ENCODE peak calls at places on chromosome X, in eight cellular contexts. One of them, this sample, is unnamed.

GRCh38 chrX:11908371-11908770 is 150.3 kb downstream of the MSL3 start:
- ATAC-seq in naive thymus-derived CD4-positive, alpha-beta T cell: peak
- ATAC-seq in psoas muscle: no peak
- ATAC-seq in activated CD4-positive, alpha-beta T cell treated with anti-CD3 and anti-CD28 coated beads for 36 hours: peak
- ATAC-seq in A549: no peak
- ATAC-seq in stimulated activated naive B cell treated with anti-CD40 and anti-IgM and Interleukin-4, amounts not matched to agents 10 μg/mL and 1 μg/mL and 100 μg/mL, for 72 hours: peak
- ATAC-seq in CD4-positive, CD25-positive, alpha-beta regulatory T cell: no peak
- ATAC-seq in mucosa of descending colon: peak
- ATAC-seq in this sample: peak

GRCh38 chrX:83892433-83892832 is 31.5 kb downstream of the CYLC1 start:
- ATAC-seq in naive thymus-derived CD4-positive, alpha-beta T cell: no peak
- ATAC-seq in psoas muscle: no peak
- ATAC-seq in activated CD4-positive, alpha-beta T cell treated with anti-CD3 and anti-CD28 coated beads for 36 hours: no peak
- ATAC-seq in A549: no peak
- ATAC-seq in stimulated activated naive B cell treated with anti-CD40 and anti-IgM and Interleukin-4, amounts not matched to agents 10 μg/mL and 1 μg/mL and 100 μg/mL, for 72 hours: no peak
- ATAC-seq in CD4-positive, CD25-positive, alpha-beta regulatory T cell: no peak
- ATAC-seq in mucosa of descending colon: no peak
- ATAC-seq in this sample: no peak

GRCh38 chrX:2817036-2817435 is 11.7 kb upstream of the GYG2 start:
- ATAC-seq in naive thymus-derived CD4-positive, alpha-beta T cell: no peak
- ATAC-seq in psoas muscle: no peak
- ATAC-seq in activated CD4-positive, alpha-beta T cell treated with anti-CD3 and anti-CD28 coated beads for 36 hours: no peak
- ATAC-seq in A549: no peak
- ATAC-seq in stimulated activated naive B cell treated with anti-CD40 and anti-IgM and Interleukin-4, amounts not matched to agents 10 μg/mL and 1 μg/mL and 100 μg/mL, for 72 hours: no peak
- ATAC-seq in CD4-positive, CD25-positive, alpha-beta regulatory T cell: no peak
- ATAC-seq in mucosa of descending colon: no peak
- ATAC-seq in this sample: no peak

GRCh38 chrX:149120459-149120858 is 384.6 kb downstream of the IDS start:
- ATAC-seq in naive thymus-derived CD4-positive, alpha-beta T cell: no peak
- ATAC-seq in psoas muscle: no peak
- ATAC-seq in activated CD4-positive, alpha-beta T cell treated with anti-CD3 and anti-CD28 coated beads for 36 hours: no peak
- ATAC-seq in A549: no peak
- ATAC-seq in stimulated activated naive B cell treated with anti-CD40 and anti-IgM and Interleukin-4, amounts not matched to agents 10 μg/mL and 1 μg/mL and 100 μg/mL, for 72 hours: no peak
- ATAC-seq in CD4-positive, CD25-positive, alpha-beta regulatory T cell: no peak
- ATAC-seq in mucosa of descending colon: no peak
- ATAC-seq in this sample: no peak

GRCh38 chrX:10615931-10616780 is 4.2 kb downstream of the MID1 start:
- ATAC-seq in naive thymus-derived CD4-positive, alpha-beta T cell: no peak
- ATAC-seq in psoas muscle: peak
- ATAC-seq in activated CD4-positive, alpha-beta T cell treated with anti-CD3 and anti-CD28 coated beads for 36 hours: no peak
- ATAC-seq in A549: peak
- ATAC-seq in stimulated activated naive B cell treated with anti-CD40 and anti-IgM and Interleukin-4, amounts not matched to agents 10 μg/mL and 1 μg/mL and 100 μg/mL, for 72 hours: peak
- ATAC-seq in CD4-positive, CD25-positive, alpha-beta regulatory T cell: no peak
- ATAC-seq in mucosa of descending colon: peak
- ATAC-seq in this sample: no peak

GRCh38 chrX:41759817-41760216 is 35.8 kb downstream of the GPR82 start:
- ATAC-seq in naive thymus-derived CD4-positive, alpha-beta T cell: no peak
- ATAC-seq in psoas muscle: no peak
- ATAC-seq in activated CD4-positive, alpha-beta T cell treated with anti-CD3 and anti-CD28 coated beads for 36 hours: no peak
- ATAC-seq in A549: no peak
- ATAC-seq in stimulated activated naive B cell treated with anti-CD40 and anti-IgM and Interleukin-4, amounts not matched to agents 10 μg/mL and 1 μg/mL and 100 μg/mL, for 72 hours: no peak
- ATAC-seq in CD4-positive, CD25-positive, alpha-beta regulatory T cell: no peak
- ATAC-seq in mucosa of descending colon: no peak
- ATAC-seq in this sample: no peak

GRCh38 chrX:41737065-41737464 is 13.1 kb downstream of the GPR82 start:
- ATAC-seq in naive thymus-derived CD4-positive, alpha-beta T cell: peak
- ATAC-seq in psoas muscle: no peak
- ATAC-seq in activated CD4-positive, alpha-beta T cell treated with anti-CD3 and anti-CD28 coated beads for 36 hours: peak
- ATAC-seq in A549: no peak
- ATAC-seq in stimulated activated naive B cell treated with anti-CD40 and anti-IgM and Interleukin-4, amounts not matched to agents 10 μg/mL and 1 μg/mL and 100 μg/mL, for 72 hours: no peak
- ATAC-seq in CD4-positive, CD25-positive, alpha-beta regulatory T cell: peak
- ATAC-seq in mucosa of descending colon: no peak
- ATAC-seq in this sample: peak

GRCh38 chrX:139559383-139560042 is 29.0 kb downstream of the F9 start:
- ATAC-seq in naive thymus-derived CD4-positive, alpha-beta T cell: no peak
- ATAC-seq in psoas muscle: peak
- ATAC-seq in activated CD4-positive, alpha-beta T cell treated with anti-CD3 and anti-CD28 coated beads for 36 hours: no peak
- ATAC-seq in A549: peak
- ATAC-seq in stimulated activated naive B cell treated with anti-CD40 and anti-IgM and Interleukin-4, amounts not matched to agents 10 μg/mL and 1 μg/mL and 100 μg/mL, for 72 hours: peak
- ATAC-seq in CD4-positive, CD25-positive, alpha-beta regulatory T cell: no peak
- ATAC-seq in mucosa of descending colon: peak
- ATAC-seq in this sample: no peak

GRCh38 chrX:47595701-47596655 is 13.7 kb downstream of the TIMP1 start:
- ATAC-seq in naive thymus-derived CD4-positive, alpha-beta T cell: no peak
- ATAC-seq in psoas muscle: no peak
- ATAC-seq in activated CD4-positive, alpha-beta T cell treated with anti-CD3 and anti-CD28 coated beads for 36 hours: no peak
- ATAC-seq in A549: no peak
- ATAC-seq in stimulated activated naive B cell treated with anti-CD40 and anti-IgM and Interleukin-4, amounts not matched to agents 10 μg/mL and 1 μg/mL and 100 μg/mL, for 72 hours: no peak
- ATAC-seq in CD4-positive, CD25-positive, alpha-beta regulatory T cell: no peak
- ATAC-seq in mucosa of descending colon: no peak
- ATAC-seq in this sample: no peak

GRCh38 chrX:17859609-17860178 is 1.4 kb downstream of the RAI2 start:
- ATAC-seq in naive thymus-derived CD4-positive, alpha-beta T cell: peak
- ATAC-seq in psoas muscle: no peak
- ATAC-seq in activated CD4-positive, alpha-beta T cell treated with anti-CD3 and anti-CD28 coated beads for 36 hours: peak
- ATAC-seq in A549: no peak
- ATAC-seq in stimulated activated naive B cell treated with anti-CD40 and anti-IgM and Interleukin-4, amounts not matched to agents 10 μg/mL and 1 μg/mL and 100 μg/mL, for 72 hours: no peak
- ATAC-seq in CD4-positive, CD25-positive, alpha-beta regulatory T cell: no peak
- ATAC-seq in mucosa of descending colon: peak
- ATAC-seq in this sample: no peak

GRCh38 chrX:46254623-46255022 is 290.6 kb downstream of the ZNF674 start:
- ATAC-seq in naive thymus-derived CD4-positive, alpha-beta T cell: no peak
- ATAC-seq in psoas muscle: no peak
- ATAC-seq in activated CD4-positive, alpha-beta T cell treated with anti-CD3 and anti-CD28 coated beads for 36 hours: no peak
- ATAC-seq in A549: no peak
- ATAC-seq in stimulated activated naive B cell treated with anti-CD40 and anti-IgM and Interleukin-4, amounts not matched to agents 10 μg/mL and 1 μg/mL and 100 μg/mL, for 72 hours: no peak
- ATAC-seq in CD4-positive, CD25-positive, alpha-beta regulatory T cell: no peak
- ATAC-seq in mucosa of descending colon: no peak
- ATAC-seq in this sample: no peak

GRCh38 chrX:152197425-152197824 is 59.0 kb upstream of the MAGEA10 start:
- ATAC-seq in naive thymus-derived CD4-positive, alpha-beta T cell: no peak
- ATAC-seq in psoas muscle: no peak
- ATAC-seq in activated CD4-positive, alpha-beta T cell treated with anti-CD3 and anti-CD28 coated beads for 36 hours: no peak
- ATAC-seq in A549: no peak
- ATAC-seq in stimulated activated naive B cell treated with anti-CD40 and anti-IgM and Interleukin-4, amounts not matched to agents 10 μg/mL and 1 μg/mL and 100 μg/mL, for 72 hours: no peak
- ATAC-seq in CD4-positive, CD25-positive, alpha-beta regulatory T cell: no peak
- ATAC-seq in mucosa of descending colon: no peak
- ATAC-seq in this sample: no peak

GRCh38 chrX:97401154-97401553 is 517.4 kb downstream of the RPA4 start:
- ATAC-seq in naive thymus-derived CD4-positive, alpha-beta T cell: no peak
- ATAC-seq in psoas muscle: no peak
- ATAC-seq in activated CD4-positive, alpha-beta T cell treated with anti-CD3 and anti-CD28 coated beads for 36 hours: peak
- ATAC-seq in A549: peak
- ATAC-seq in stimulated activated naive B cell treated with anti-CD40 and anti-IgM and Interleukin-4, amounts not matched to agents 10 μg/mL and 1 μg/mL and 100 μg/mL, for 72 hours: no peak
- ATAC-seq in CD4-positive, CD25-positive, alpha-beta regulatory T cell: no peak
- ATAC-seq in mucosa of descending colon: peak
- ATAC-seq in this sample: peak

GRCh38 chrX:69185886-69186285 is 20.6 kb upstream of the PJA1 start:
- ATAC-seq in naive thymus-derived CD4-positive, alpha-beta T cell: no peak
- ATAC-seq in psoas muscle: no peak
- ATAC-seq in activated CD4-positive, alpha-beta T cell treated with anti-CD3 and anti-CD28 coated beads for 36 hours: no peak
- ATAC-seq in A549: no peak
- ATAC-seq in stimulated activated naive B cell treated with anti-CD40 and anti-IgM and Interleukin-4, amounts not matched to agents 10 μg/mL and 1 μg/mL and 100 μg/mL, for 72 hours: no peak
- ATAC-seq in CD4-positive, CD25-positive, alpha-beta regulatory T cell: no peak
- ATAC-seq in mucosa of descending colon: no peak
- ATAC-seq in this sample: no peak

GRCh38 chrX:12497832-12498591 is 293.2 kb upstream of the PRPS2 start:
- ATAC-seq in naive thymus-derived CD4-positive, alpha-beta T cell: no peak
- ATAC-seq in psoas muscle: peak
- ATAC-seq in activated CD4-positive, alpha-beta T cell treated with anti-CD3 and anti-CD28 coated beads for 36 hours: no peak
- ATAC-seq in A549: no peak
- ATAC-seq in stimulated activated naive B cell treated with anti-CD40 and anti-IgM and Interleukin-4, amounts not matched to agents 10 μg/mL and 1 μg/mL and 100 μg/mL, for 72 hours: peak
- ATAC-seq in CD4-positive, CD25-positive, alpha-beta regulatory T cell: no peak
- ATAC-seq in mucosa of descending colon: no peak
- ATAC-seq in this sample: no peak

GRCh38 chrX:110318664-110318968 is 731 bp upstream of the AMMECR1 start:
- ATAC-seq in naive thymus-derived CD4-positive, alpha-beta T cell: no peak
- ATAC-seq in psoas muscle: no peak
- ATAC-seq in activated CD4-positive, alpha-beta T cell treated with anti-CD3 and anti-CD28 coated beads for 36 hours: peak
- ATAC-seq in A549: peak
- ATAC-seq in stimulated activated naive B cell treated with anti-CD40 and anti-IgM and Interleukin-4, amounts not matched to agents 10 μg/mL and 1 μg/mL and 100 μg/mL, for 72 hours: no peak
- ATAC-seq in CD4-positive, CD25-positive, alpha-beta regulatory T cell: no peak
- ATAC-seq in mucosa of descending colon: peak
- ATAC-seq in this sample: no peak

This sample was measured in activated T-helper 17 cell treated with anti-CD3 and anti-CD28 coated beads, Interleukin-2, amount 50 U/mL, for 72 hours.